ENCODE peak calls at places on chromosome 13, in ten cellular contexts. H is psoas muscle; E is CD8-positive, alpha-beta T cell; C is glutamatergic neuron; L is transverse colon; M is CD4-positive, alpha-beta T cell; U is heart left ventricle; I is heart right ventricle; K is WERI-Rb-1; F is HFFc6. R is an unnamed sample.

GRCh38 chr13:58238972-58239773 is 607.6 kb downstream of the PCDH17 start:
- DNase-seq in L (no peak), I (peak; percentile 11), F (no peak), C (no peak), M (no peak), H (peak; percentile 16), E (peak; percentile 18), U (no peak), K (no peak), R (no peak)

GRCh38 chr13:33352023-33352422 is 66.5 kb upstream of the STARD13 start:
- DNase-seq in K (no peak), M (no peak), L (no peak), I (no peak), F (no peak), U (no peak), C (no peak), E (no peak), H (no peak), R (no peak)

GRCh38 chr13:99792079-99792921 is 179.3 kb downstream of the ZIC5 start:
- DNase-seq in U (no peak), C (peak; percentile 27), M (no peak), L (no peak), H (no peak), I (no peak), F (no peak), E (no peak), K (no peak), R (no peak)

GRCh38 chr13:73215807-73216206 is 157.0 kb downstream of the KLF5 start:
- DNase-seq in F (peak; percentile 58), H (no peak), C (no peak), U (no peak), L (peak; percentile 26), E (no peak), K (no peak), M (no peak), I (no peak), R (no peak)

GRCh38 chr13:20174656-20175405 is 14.0 kb upstream of the GJA3 start:
- DNase-seq in I (peak; percentile 44), K (no peak), L (peak; percentile 85), H (peak; percentile 74), E (peak; percentile 51), U (no peak), M (peak; percentile 57), F (peak; percentile 92), C (no peak), R (peak; percentile 94)

GRCh38 chr13:48038763-48039162 is 1.2 kb downstream of the NUDT15 start:
- DNase-seq in U (no peak), I (no peak), F (peak; percentile 0), C (no peak), M (no peak), L (no peak), K (no peak), E (no peak), H (no peak), R (peak; percentile 3)

GRCh38 chr13:108409735-108410134 is 140.2 kb downstream of the TNFSF13B start:
- DNase-seq in E (no peak), L (no peak), F (no peak), I (no peak), K (no peak), C (no peak), H (no peak), M (no peak), U (no peak), R (no peak)

GRCh38 chr13:109297628-109298027 is 488.8 kb downstream of the IRS2 start:
- DNase-seq in M (no peak), E (no peak), U (no peak), C (no peak), I (no peak), F (peak; percentile 94), H (no peak), L (no peak), K (no peak), R (no peak)

GRCh38 chr13:35162420-35162819 is 220.3 kb downstream of the NBEA start:
- DNase-seq in F (no peak), H (no peak), K (no peak), U (no peak), C (no peak), E (no peak), L (no peak), M (no peak), I (no peak), R (no peak)

GRCh38 chr13:60837806-60838205 is 440.8 kb downstream of the TDRD3 start:
- DNase-seq in H (no peak), E (no peak), U (no peak), C (no peak), L (no peak), F (no peak), I (no peak), K (no peak), M (no peak), R (no peak)

GRCh38 chr13:76852991-76853390 is 33.2 kb downstream of the KCTD12 start:
- DNase-seq in I (no peak), U (no peak), C (no peak), L (no peak), H (no peak), F (peak; percentile 5), M (no peak), K (no peak), E (no peak), R (peak; percentile 51)

GRCh38 chr13:51241720-51242119 is 19.5 kb downstream of the FAM124A start:
- DNase-seq in L (peak; percentile 19), C (no peak), K (no peak), E (no peak), I (no peak), F (no peak), H (no peak), U (no peak), M (no peak), R (no peak)

GRCh38 chr13:60431108-60431700 is 34.2 kb downstream of the TDRD3 start:
- DNase-seq in C (no peak), L (no peak), U (no peak), K (no peak), E (no peak), H (no peak), M (no peak), I (no peak), F (peak; percentile 54), R (peak; percentile 36)

GRCh38 chr13:50529154-50529882 is 314.2 kb downstream of the DLEU7 start:
- DNase-seq in I (peak; percentile 88), K (peak; percentile 82), M (no peak), F (no peak), E (no peak), U (peak; percentile 87), C (peak; percentile 27), H (peak; percentile 90), L (peak; percentile 84), R (peak; percentile 59)

GRCh38 chr13:79318664-79319063 is 87.4 kb downstream of the RBM26 start:
- DNase-seq in C (no peak), E (no peak), M (no peak), U (no peak), K (no peak), I (no peak), F (no peak), L (no peak), H (no peak), R (no peak)

GRCh38 chr13:102311433-102311796 is 90.4 kb downstream of the FGF14 start:
- DNase-seq in F (no peak), M (no peak), K (no peak), I (no peak), L (no peak), U (no peak), E (no peak), H (no peak), C (no peak), R (no peak)
- TF ChIP-seq CTCF in F (no peak), M (no peak), K (no peak), I (no peak), L (no peak), U (no peak), E (no peak), H (no peak), C (no peak), R (no peak)

GRCh38 chr13:88000239-88000638 is 329.1 kb downstream of the SLITRK5 start:
- DNase-seq in I (no peak), F (no peak), C (no peak), L (no peak), K (no peak), E (no peak), U (no peak), H (no peak), M (no peak), R (no peak)
- TF ChIP-seq CTCF in I (no peak), F (no peak), C (no peak), L (no peak), K (peak; percentile 33), E (no peak), U (no peak), H (no peak), M (no peak), R (no peak)

GRCh38 chr13:85806553-85807175 is 7.4 kb upstream of the SLITRK6 start:
- DNase-seq in L (no peak), I (no peak), U (no peak), F (peak; percentile 55), M (no peak), H (no peak), E (no peak), C (no peak), K (no peak), R (peak; percentile 27)
- TF ChIP-seq CTCF in L (peak; percentile 63), I (peak; percentile 64), U (peak; percentile 32), F (peak; percentile 92), M (peak; percentile 61), H (peak; percentile 41), E (peak; percentile 60), C (peak; percentile 91), K (peak; percentile 23), R (peak; percentile 62)

GRCh38 chr13:22736084-22736767 is 444.6 kb upstream of the SGCG start:
- DNase-seq in F (no peak), H (no peak), C (no peak), L (no peak), K (no peak), U (no peak), E (no peak), M (no peak), I (no peak), R (no peak)

GRCh38 chr13:22738357-22738756 is 442.4 kb upstream of the SGCG start:
- DNase-seq in M (no peak), C (no peak), H (no peak), L (no peak), I (no peak), E (no peak), K (no peak), U (no peak), F (no peak), R (no peak)

GRCh38 chr13:22736768-22737092 is 444.0 kb upstream of the SGCG start:
- DNase-seq in K (no peak), H (no peak), M (no peak), L (no peak), E (no peak), C (no peak), U (no peak), I (no peak), F (no peak), R (no peak)

GRCh38 chr13:22744688-22745452 is 435.9 kb upstream of the SGCG start:
- DNase-seq in K (no peak), F (no peak), U (no peak), I (no peak), E (no peak), C (no peak), H (no peak), M (no peak), L (no peak), R (no peak)

DNA sequence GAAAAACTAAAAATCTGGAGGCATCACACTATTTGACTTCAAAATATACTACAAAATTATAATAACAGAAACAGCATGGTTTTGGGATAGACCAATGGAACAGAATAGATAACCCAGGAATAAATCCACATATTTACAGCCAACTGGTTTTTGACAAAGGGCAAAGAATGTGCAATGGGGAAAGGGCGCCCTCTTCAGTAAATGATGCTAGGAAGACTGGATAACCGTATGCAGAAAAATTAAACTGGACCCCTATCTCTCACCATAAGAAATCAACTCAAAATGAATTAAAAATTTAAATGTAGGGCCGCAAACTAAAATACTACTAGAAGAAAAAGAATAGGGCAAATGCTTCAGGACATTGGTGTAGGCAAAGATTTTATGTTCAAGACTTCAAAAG is 440.5 kb upstream of the SGCG start:
- DNase-seq in H (no peak), C (no peak), I (no peak), L (no peak), K (peak; percentile 15), E (no peak), F (no peak), M (no peak), U (no peak), R (no peak)
- TF ChIP-seq CTCF in H (no peak), C (peak; percentile 34), I (peak; percentile 6), L (no peak), K (peak; percentile 28), E (no peak), F (no peak), M (no peak), U (no peak), R (no peak)